ENCODE peak calls at places on chromosomes 16 and 17, in five cellular contexts. X is GM23338, N is keratinocyte, A is mammary epithelial cell, L is K562. J is an unnamed sample.
A peak's percentile ranks its signal among the peaks of the same experiment; 100 is the strongest.

GRCh38 chr17:68821860-68822693 is 133.1 kb downstream of the ABCA8 start:
- DNase-seq in L (no peak), X (no peak), A (peak; percentile 85), N (peak; percentile 23), J (peak; percentile 97)

GRCh38 chr16:87856796-87857228 is 12.5 kb downstream of the SLC7A5 start:
- DNase-seq in L (no peak), X (no peak), A (no peak), N (no peak), J (no peak)

GRCh38 chr16:56013962-56014552 is 138.9 kb upstream of the CES5A start:
- DNase-seq in N (peak; percentile 15), A (peak; percentile 49), L (peak; percentile 47), X (peak; percentile 90), J (peak; percentile 52)

GRCh38 chr17:17933775-17934174 is 38.4 kb downstream of the TOM1L2 start:
- DNase-seq in X (no peak), N (no peak), L (no peak), A (no peak), J (no peak)

GRCh38 chr17:75996665-75997590 is 3.7 kb upstream of the CDK3 start:
- DNase-seq in L (no peak), A (peak; percentile 97), X (no peak), N (no peak), J (peak; percentile 80)

GRCh38 chr16:11670171-11671131 is 2.2 kb downstream of the SNN start:
- DNase-seq in L (no peak), N (no peak), A (no peak), X (no peak), J (no peak)

GRCh38 chr16:4558026-4558425 is 1.9 kb downstream of the C16orf96 start:
- DNase-seq in A (no peak), X (no peak), L (peak; percentile 48), N (no peak), J (no peak)

GRCh38 chr17:83055911-83056582 is 23.4 kb upstream of the METRNL start:
- DNase-seq in A (peak; percentile 62), N (no peak), L (no peak), X (no peak), J (peak; percentile 69)

GRCh38 chr17:65750678-65751077 is 189.2 kb upstream of the AXIN2 start:
- DNase-seq in X (no peak), N (peak; percentile 54), L (peak; percentile 1), A (peak; percentile 94), J (peak; percentile 82)

GRCh38 chr16:878071-878784 is 77.7 kb upstream of the GNG13 start:
- DNase-seq in N (no peak), A (no peak), X (peak; percentile 53), L (no peak), J (no peak)

GRCh38 chr17:61000911-61001310 is 323.3 kb downstream of the BCAS3 start:
- DNase-seq in A (no peak), N (no peak), X (peak; percentile 58), L (peak; percentile 1), J (no peak)

GRCh38 chr17:61009619-61010018 is 332.0 kb downstream of the BCAS3 start:
- DNase-seq in L (no peak), A (no peak), X (no peak), N (no peak), J (no peak)

GRCh38 chr17:61002316-61002736 is 324.7 kb downstream of the BCAS3 start:
- DNase-seq in X (peak; percentile 56), L (peak; percentile 15), A (peak; percentile 12), N (no peak), J (no peak)

GRCh38 chr17:61007980-61008379 is 330.3 kb downstream of the BCAS3 start:
- DNase-seq in L (no peak), A (no peak), X (peak; percentile 13), N (no peak), J (no peak)

GRCh38 chr17:61005358-61005757 is 327.7 kb downstream of the BCAS3 start:
- DNase-seq in X (no peak), N (no peak), A (no peak), L (no peak), J (no peak)
- H3K27ac ChIP-seq in X (no peak overlapping the region), N (no peak overlapping the region), A (no peak overlapping the region), L (no peak overlapping the region), J (no peak overlapping the region)

DNA sequence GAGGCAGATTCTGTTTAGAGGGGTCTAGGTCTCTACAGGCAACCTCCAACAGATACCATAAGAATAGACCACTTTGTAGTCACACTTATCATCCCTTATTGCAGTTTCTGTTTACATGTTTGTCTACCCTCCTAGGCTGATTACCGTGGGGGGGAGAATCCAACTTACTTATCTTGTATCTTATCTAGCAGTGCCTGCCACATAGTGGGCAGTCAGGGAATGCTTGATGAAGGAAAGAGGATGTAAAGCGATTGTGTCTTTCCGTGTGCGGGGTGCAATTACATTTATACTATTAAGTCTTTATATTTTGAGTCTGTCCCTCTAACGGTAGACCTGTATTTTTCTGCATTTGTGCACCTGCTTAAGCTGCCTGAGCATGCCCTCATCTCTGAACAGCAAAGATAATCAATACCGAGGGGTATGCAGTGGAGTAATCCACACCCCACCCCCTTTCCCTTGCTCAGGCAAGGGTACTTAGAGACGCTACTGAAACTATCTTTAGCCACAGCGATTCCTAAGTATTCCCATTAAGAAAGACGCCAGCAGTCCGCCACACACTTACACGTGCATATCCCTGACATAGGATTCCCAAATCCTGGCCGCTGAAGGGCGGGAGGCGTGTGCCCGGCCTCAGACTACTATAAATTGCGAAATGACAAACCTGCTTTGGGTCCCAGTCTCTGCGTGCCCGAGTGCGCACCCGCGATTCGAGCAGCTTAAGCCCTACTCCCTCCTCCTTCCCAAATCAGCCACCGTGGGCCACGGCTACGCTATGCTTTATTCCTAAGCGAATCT is 635 bp upstream of the AATF start:
- DNase-seq in N (no peak), A (no peak), X (peak; percentile 63), L (no peak), J (no peak)
- TF ChIP-seq EZH2 in N (peak; percentile 52), A (no peak), X (no peak), L (no peak), J (no peak)

DNA sequence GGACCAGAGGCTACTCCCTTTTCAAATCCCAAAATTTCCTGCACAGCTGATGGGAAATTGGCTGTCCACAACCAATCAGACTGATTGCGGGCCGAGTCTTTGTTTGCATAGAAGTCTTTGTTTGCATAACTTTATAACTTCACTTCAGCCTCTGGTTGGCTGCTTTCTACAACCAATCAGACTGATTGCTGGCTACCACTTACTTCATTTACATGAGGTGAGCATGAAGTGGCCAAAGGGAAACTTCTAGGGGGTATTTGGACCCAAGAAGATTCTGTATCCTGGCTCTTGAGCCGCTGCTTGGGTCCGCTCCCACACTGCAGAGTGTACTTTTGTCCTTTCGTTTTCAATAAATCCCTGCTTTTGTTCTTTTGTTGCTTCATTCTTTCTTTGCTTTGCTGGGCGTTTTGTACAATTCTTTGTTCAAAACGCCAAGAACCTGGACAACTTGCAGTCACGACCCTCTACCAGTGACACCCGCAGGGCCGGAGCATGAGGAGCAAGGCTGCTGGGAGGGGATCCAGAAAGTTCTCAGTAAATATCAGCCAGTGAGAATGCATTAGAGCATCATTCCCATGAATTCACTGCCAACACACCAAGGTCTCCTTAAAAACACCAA is 67.5 kb downstream of the IQCK start:
- DNase-seq in N (no peak), L (no peak), X (no peak), A (no peak), J (no peak)
- H3K27ac ChIP-seq in N (no peak overlapping the region), L (no peak overlapping the region), X (no peak overlapping the region), A (no peak overlapping the region), J (no peak overlapping the region)

GRCh38 chr17:50560931-50561750 is 626 bp downstream of the CACNA1G start:
- DNase-seq in X (peak; percentile 55), L (no peak), N (no peak), A (no peak), J (no peak)

GRCh38 chr17:50561796-50562195 is 1.3 kb downstream of the CACNA1G start:
- DNase-seq in X (no peak), A (no peak), N (no peak), L (no peak), J (no peak)

GRCh38 chr17:50563095-50563511 is 2.6 kb downstream of the CACNA1G start:
- DNase-seq in A (no peak), X (no peak), N (no peak), L (no peak), J (no peak)

GRCh38 chr17:50560185-50560824 is at the start of gene CACNA1G:
- DNase-seq in X (peak; percentile 98), L (peak; percentile 91), A (peak; percentile 90), N (peak; percentile 38), J (peak; percentile 63)

GRCh38 chr17:50562266-50563094 is 2.0 kb downstream of the CACNA1G start:
- DNase-seq in A (no peak), N (no peak), L (no peak), X (peak; percentile 53), J (no peak)
- TF ChIP-seq EZH2 in A (peak; percentile 80), N (peak; percentile 99), L (no peak), X (peak; percentile 77), J (no peak)

GRCh38 chr17:4178651-4179050 is 35.7 kb downstream of the CYB5D2 start:
- DNase-seq in N (no peak), A (no peak), X (no peak), L (no peak), J (no peak)

GRCh38 chr17:4179071-4179470 is 36.1 kb downstream of the CYB5D2 start:
- DNase-seq in A (no peak), N (no peak), X (no peak), L (no peak), J (no peak)

GRCh38 chr17:4182043-4182442 is 39.0 kb downstream of the CYB5D2 start:
- DNase-seq in N (no peak), X (no peak), A (no peak), L (no peak), J (no peak)

GRCh38 chr17:4177732-4178131 is 34.7 kb downstream of the CYB5D2 start:
- DNase-seq in A (no peak), X (no peak), L (no peak), N (no peak), J (no peak)

DNA sequence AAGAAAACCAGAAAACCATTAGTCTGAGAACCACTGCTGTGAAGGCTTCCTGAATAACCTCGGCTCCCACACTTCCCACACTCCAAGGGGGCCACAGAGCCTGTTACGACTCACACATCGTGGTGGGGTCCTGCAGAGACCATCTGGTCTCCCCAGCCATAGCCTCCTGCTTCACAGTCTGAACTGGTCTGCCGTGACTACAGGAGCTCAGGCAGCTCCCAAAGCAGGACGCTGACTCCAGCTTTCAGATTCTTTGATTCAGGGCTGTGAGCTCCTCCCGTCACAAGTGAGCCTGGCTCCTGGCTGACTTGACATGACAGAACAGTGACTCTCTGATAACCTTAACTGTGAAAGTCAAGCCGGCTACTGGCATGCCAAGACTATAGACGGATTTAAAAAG is 37.8 kb downstream of the CYB5D2 start:
- DNase-seq in N (no peak), A (no peak), L (no peak), X (no peak), J (no peak)
- H3K27ac ChIP-seq in N (no peak overlapping the region), A (no peak overlapping the region), L (no peak overlapping the region), X (no peak overlapping the region), J (no peak overlapping the region)